ENCODE peak calls at places on chromosomes 12 and 14, in six cellular contexts. V is K562, W is HCT116, L is neural progenitor cell, H is H1, M is neuronal stem cell. Y is an unnamed sample.

GRCh38 chr12:18683603-18684002 is 54.2 kb downstream of the PLCZ1 start:
- DNase-seq in V (peak; percentile 44), H (no peak), M (no peak), L (no peak), W (no peak), Y (no peak)

GRCh38 chr12:92439397-92439779 is 263.4 kb upstream of the PLEKHG7 start:
- DNase-seq in H (no peak), W (no peak), L (no peak), M (no peak), V (no peak), Y (no peak)

GRCh38 chr12:108305520-108305919 is 33.6 kb downstream of the CMKLR1 start:
- DNase-seq in V (no peak), W (no peak), H (no peak), L (no peak), M (no peak), Y (no peak)

GRCh38 chr12:87381747-87382146 is 647.5 kb downstream of the C12orf50 start:
- DNase-seq in H (no peak), V (no peak), W (no peak), M (no peak), L (no peak), Y (no peak)

GRCh38 chr14:22981090-22982012 is 1.0 kb downstream of the AJUBA start:
- DNase-seq in L (peak; percentile 57), V (no peak), H (peak; percentile 81), M (no peak), W (no peak), Y (peak; percentile 44)

GRCh38 chr12:95674631-95675030 is 115.9 kb downstream of the NTN4 start:
- DNase-seq in L (no peak), V (no peak), W (no peak), H (no peak), M (no peak), Y (no peak)

GRCh38 chr12:52636592-52637258 is 15.3 kb downstream of the KRT2 start:
- DNase-seq in W (no peak), V (no peak), M (no peak), H (peak; percentile 30), L (no peak), Y (no peak)

GRCh38 chr12:132395908-132396305 is 66.5 kb upstream of the GALNT9 start:
- DNase-seq in V (no peak), W (no peak), H (peak; percentile 49), L (no peak), M (no peak), Y (no peak)

GRCh38 chr12:80937391-80938238 is at the start of gene LIN7A:
- DNase-seq in M (peak; percentile 43), H (no peak), W (no peak), L (peak; percentile 73), V (no peak), Y (peak; percentile 68)

GRCh38 chr14:92967346-92967926 is 44.5 kb downstream of the CHGA start:
- DNase-seq in W (no peak), V (no peak), M (no peak), L (no peak), H (no peak), Y (no peak)

GRCh38 chr14:103260629-103261124 is 73.4 kb upstream of the EIF5 start:
- DNase-seq in L (no peak), M (no peak), W (no peak), H (peak; percentile 42), V (no peak), Y (no peak)

GRCh38 chr14:61812347-61813100 is 50.3 kb downstream of the SNAPC1 start:
- DNase-seq in V (no peak), H (peak; percentile 67), W (no peak), L (peak; percentile 72), M (peak; percentile 32), Y (peak; percentile 73)

GRCh38 chr12:52949413-52950331 is 754 bp downstream of the KRT18 start:
- DNase-seq in H (peak; percentile 62), M (no peak), W (peak; percentile 84), L (peak; percentile 46), V (peak; percentile 88), Y (peak; percentile 85)

GRCh38 chr14:70567791-70568190 is 32.7 kb downstream of the MED6 start:
- DNase-seq in M (no peak), V (peak; percentile 4), L (peak; percentile 58), W (peak; percentile 28), H (peak; percentile 66), Y (peak; percentile 92)

GRCh38 chr14:80215756-80216581 is 4.7 kb upstream of the DIO2 start:
- DNase-seq in W (no peak), H (no peak), M (no peak), V (no peak), L (peak; percentile 68), Y (peak; percentile 19)

GRCh38 chr12:107351109-107351508 is 257.8 kb upstream of the CRY1 start:
- DNase-seq in W (no peak), H (no peak), L (no peak), V (no peak), M (no peak), Y (no peak)

GRCh38 chr14:67643671-67644070 is 24.0 kb downstream of the ARG2 start:
- DNase-seq in M (no peak), W (no peak), L (no peak), V (no peak), H (no peak), Y (no peak)

GRCh38 chr14:99240512-99241313 is 31.3 kb downstream of the BCL11B start:
- DNase-seq in L (no peak), H (no peak), W (no peak), M (no peak), V (no peak), Y (no peak)

GRCh38 chr12:124745891-124746570 is 117.6 kb downstream of the SCARB1 start:
- DNase-seq in H (peak; percentile 82), L (peak; percentile 94), W (peak; percentile 67), M (peak; percentile 84), V (peak; percentile 75), Y (peak; percentile 94)

GRCh38 chr14:94768521-94769412 is 1.1 kb downstream of the GSC start:
- DNase-seq in H (peak; percentile 76), V (no peak), W (no peak), M (no peak), L (peak; percentile 69), Y (peak; percentile 72)

GRCh38 chr14:93713726-93714405 is 74.4 kb downstream of the PRIMA1 start:
- DNase-seq in V (no peak), L (no peak), H (peak; percentile 41), M (no peak), W (no peak), Y (no peak)

GRCh38 chr12:12531194-12531593 is 31.5 kb downstream of the DUSP16 start:
- DNase-seq in L (no peak), M (no peak), H (no peak), W (no peak), V (no peak), Y (no peak)
- H3K4me1 ChIP-seq in L (peaks cover 7% of the 10 kb centered on the region), M (peaks cover 8% of the 10 kb centered on the region), H (peaks cover 18% of the 10 kb centered on the region), W (peaks cover 13% of the 10 kb centered on the region), V (peaks cover 11% of the 10 kb centered on the region), Y (peaks cover 30% of the 10 kb centered on the region)

GRCh38 chr14:63045612-63046320 is 508 bp upstream of the KCNH5 start:
- DNase-seq in V (peak; percentile 7), H (peak; percentile 84), L (peak; percentile 96), M (peak; percentile 79), W (no peak), Y (peak; percentile 94)

GRCh38 chr14:63045234-63045611 is at the start of gene KCNH5:
- DNase-seq in H (peak; percentile 80), M (no peak), W (no peak), V (peak; percentile 7), L (peak; percentile 96), Y (peak; percentile 83)

GRCh38 chr14:63050694-63051093 is 5.4 kb upstream of the KCNH5 start:
- DNase-seq in V (no peak), M (no peak), W (no peak), H (no peak), L (no peak), Y (no peak)

GRCh38 chr14:63051301-63051700 is 6.0 kb upstream of the KCNH5 start:
- DNase-seq in V (no peak), W (no peak), L (no peak), M (no peak), H (no peak), Y (no peak)

GRCh38 chr14:63046339-63047268 is 1.3 kb upstream of the KCNH5 start:
- DNase-seq in H (peak; percentile 50), M (no peak), L (peak; percentile 47), W (no peak), V (no peak), Y (peak; percentile 68)
- H3K4me3 ChIP-seq in H (peak overlapping the region; percentile 70), M (peak overlapping the region; percentile 46), L (peak overlapping the region; percentile 64), W (no peak overlapping the region), V (no peak overlapping the region), Y (peak overlapping the region; percentile 79)

GRCh38 chr14:86574778-86575129 is 1044.8 kb downstream of the FLRT2 start:
- DNase-seq in V (no peak), M (no peak), W (no peak), H (no peak), L (no peak), Y (no peak)
- H2AFZ ChIP-seq in V (no peak overlapping the region), M (no peak overlapping the region), W (no peak overlapping the region), H (no peak overlapping the region), L (no peak overlapping the region), Y (no peak overlapping the region)

GRCh38 chr14:74612346-74613021 is 447 bp upstream of the LTBP2 start:
- DNase-seq in V (peak; percentile 81), W (no peak), M (peak; percentile 80), L (peak; percentile 93), H (peak; percentile 93), Y (peak; percentile 95)
- H3K4me1 ChIP-seq in V (peaks cover 13% of the 10 kb centered on the region), W (peaks cover 17% of the 10 kb centered on the region), M (peaks cover 12% of the 10 kb centered on the region), L (peaks cover 17% of the 10 kb centered on the region), H (peaks cover 10% of the 10 kb centered on the region), Y (no peaks in the 10 kb centered on the region)

GRCh38 chr12:32726286-32726685 is 29.4 kb downstream of the YARS2 start:
- DNase-seq in L (no peak), M (no peak), H (no peak), W (no peak), V (no peak), Y (no peak)

DNA sequence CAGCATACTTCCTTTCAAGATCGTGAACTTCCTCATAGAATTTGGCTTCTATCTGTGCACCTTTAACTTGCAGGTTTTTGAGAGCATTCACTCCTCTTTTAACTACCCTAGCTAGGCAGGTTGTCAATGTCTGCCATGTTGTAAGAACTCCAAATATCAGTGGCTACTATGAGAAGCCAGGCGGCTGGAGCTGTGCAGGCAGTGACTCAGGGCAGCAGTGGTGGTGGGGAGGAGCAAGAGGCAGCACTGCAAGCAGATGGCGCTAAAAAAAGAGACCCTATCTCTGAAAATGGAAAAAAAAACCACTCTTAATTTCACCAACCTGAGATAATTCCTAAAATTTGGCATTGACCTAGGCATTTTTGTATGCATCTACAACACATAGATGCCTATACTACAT is 28.5 kb downstream of the YARS2 start:
- DNase-seq in L (no peak), H (no peak), V (no peak), W (no peak), M (no peak), Y (peak; percentile 8)
- H3K4me3 ChIP-seq in L (no peak overlapping the region), H (no peak overlapping the region), V (no peak overlapping the region), W (no peak overlapping the region), M (no peak overlapping the region), Y (no peak overlapping the region)

GRCh38 chr12:128810182-128811127 is 13.3 kb downstream of the SLC15A4 start:
- DNase-seq in H (no peak), W (no peak), V (no peak), M (no peak), L (peak; percentile 48), Y (no peak)
- H2AFZ ChIP-seq in H (no peak overlapping the region), W (no peak overlapping the region), V (no peak overlapping the region), M (no peak overlapping the region), L (no peak overlapping the region), Y (no peak overlapping the region)

Y was measured in GM23338.